ENCODE peak calls at places on chromosomes 5 and 9, in eight cellular contexts. B, R, S, J, M, V, L and E are unnamed samples.

GRCh38 chr5:124302504-124302903 is 443.9 kb downstream of the ZNF608 start:
- DNase-seq in L (no peak), J (peak; percentile 26), V (no peak), R (no peak), M (no peak), B (no peak), S (no peak), E (no peak)

GRCh38 chr9:35570709-35571108 is 34.4 kb upstream of the TESK1 start:
- DNase-seq in L (no peak), B (no peak), M (no peak), J (no peak), R (no peak), S (peak; percentile 41), V (no peak), E (no peak)

GRCh38 chr9:113943112-113944009 is 67.3 kb downstream of the ZNF618 start:
- DNase-seq in B (no peak), J (no peak), L (no peak), S (no peak), M (no peak), R (peak; percentile 7), V (no peak), E (no peak)

GRCh38 chr9:137965177-137965795 is 87.7 kb downstream of the CACNA1B start:
- DNase-seq in J (no peak), L (no peak), R (no peak), M (peak; percentile 64), V (no peak), S (no peak), B (no peak), E (no peak)

GRCh38 chr9:35335164-35335563 is 154.7 kb upstream of the RUSC2 start:
- DNase-seq in J (peak; percentile 16), M (no peak), L (no peak), S (no peak), B (no peak), V (no peak), R (no peak), E (no peak)

GRCh38 chr9:121684381-121685145 is 33.1 kb downstream of the DAB2IP start:
- DNase-seq in B (peak; percentile 46), M (peak; percentile 87), S (peak; percentile 44), L (peak; percentile 51), R (peak; percentile 62), J (no peak), V (no peak), E (no peak)

GRCh38 chr9:25205285-25205684 is 473.0 kb downstream of the TUSC1 start:
- DNase-seq in V (no peak), M (no peak), L (no peak), S (no peak), J (no peak), B (no peak), R (no peak), E (no peak)

GRCh38 chr9:136119259-136120118 is 814 bp upstream of the TMEM250 start:
- DNase-seq in B (no peak), V (peak; percentile 76), M (no peak), J (no peak), S (no peak), L (no peak), R (peak; percentile 51), E (peak; percentile 30)

GRCh38 chr9:97959585-97959984 is 21.6 kb upstream of the HEMGN start:
- DNase-seq in S (no peak), J (no peak), M (no peak), R (no peak), L (no peak), V (no peak), B (no peak), E (no peak)
- H3K27ac ChIP-seq in S (no peak overlapping the region), J (no peak overlapping the region), M (no peak overlapping the region), R (no peak overlapping the region), L (no peak overlapping the region), V (no peak overlapping the region), B (no peak overlapping the region), E (no peak overlapping the region)

DNA sequence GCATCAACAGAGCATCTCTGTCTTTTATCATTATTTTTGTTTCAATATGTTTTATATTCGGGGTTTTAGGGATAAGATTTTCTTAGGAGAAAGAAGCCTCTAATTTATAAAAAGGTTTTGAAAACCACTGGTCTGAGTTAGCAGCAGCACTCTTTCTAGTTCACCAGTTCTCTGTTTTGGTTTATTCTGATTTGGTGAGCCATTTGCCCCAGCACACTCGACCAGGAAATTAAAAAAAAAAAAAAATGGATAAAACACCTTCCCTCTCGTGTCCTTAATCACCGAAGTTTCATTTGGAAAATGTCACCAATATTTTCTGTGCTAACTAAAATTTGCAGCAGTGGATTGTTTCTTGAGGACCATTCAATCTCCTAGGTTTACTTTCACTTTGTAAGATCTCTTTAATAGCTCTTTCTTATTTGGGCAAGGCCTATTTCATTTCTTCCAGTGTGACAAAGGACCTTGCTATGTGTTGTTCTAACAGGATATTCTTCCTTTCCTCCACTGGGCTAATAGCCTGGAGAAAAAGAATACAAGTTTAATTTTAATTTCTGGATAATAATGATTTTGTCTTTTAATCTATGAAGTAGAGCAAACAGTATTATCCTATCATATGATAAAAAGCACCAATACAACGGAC is 57.8 kb upstream of the ANXA1 start:
- DNase-seq in R (no peak), M (no peak), V (no peak), L (no peak), B (no peak), J (no peak), S (no peak), E (no peak)
- H3K27ac ChIP-seq in R (no peak overlapping the region), M (no peak overlapping the region), V (peak overlapping the region; percentile 47), L (no peak overlapping the region), B (peak overlapping the region; percentile 13), J (no peak overlapping the region), S (no peak overlapping the region), E (no peak overlapping the region)

DNA sequence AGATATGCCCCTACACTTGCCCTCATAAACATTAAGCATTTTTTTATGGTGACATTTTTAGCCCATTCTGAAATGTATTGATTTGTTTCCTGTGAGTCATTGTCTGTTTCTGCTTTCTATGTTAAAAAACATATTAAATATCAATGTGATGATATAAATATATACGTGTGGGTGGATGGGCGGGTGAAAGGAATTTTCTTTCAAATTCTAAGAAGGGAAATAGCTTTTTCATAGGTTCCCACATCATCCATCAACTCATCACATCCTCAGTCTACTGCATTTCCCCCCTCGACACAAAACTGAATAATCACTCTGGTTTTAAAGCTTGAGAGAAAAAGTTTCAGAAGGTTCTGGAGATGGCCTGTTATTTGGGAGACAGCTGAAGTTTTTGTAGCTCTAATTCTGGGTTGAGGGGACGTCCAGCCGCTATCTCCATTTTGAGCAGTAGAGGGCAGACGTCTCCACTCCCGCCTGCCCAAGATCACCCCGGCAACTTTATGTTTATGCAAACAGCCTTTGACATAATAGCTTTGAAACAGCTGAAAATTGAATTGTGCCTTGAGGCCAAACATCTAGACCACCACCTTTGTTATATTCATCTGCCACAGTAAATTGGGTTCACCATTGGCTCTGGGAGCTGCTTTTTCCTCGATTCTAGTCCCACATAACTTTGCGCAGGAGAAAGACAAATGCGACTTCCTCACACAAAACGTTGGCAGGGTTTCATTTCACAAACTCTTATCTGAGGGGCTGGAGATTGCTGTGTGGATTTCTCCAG is 216.2 kb upstream of the CLINT1 start:
- DNase-seq in V (peak; percentile 70), R (peak; percentile 51), J (peak; percentile 38), L (peak; percentile 63), B (peak; percentile 63), S (peak; percentile 69), M (peak; percentile 75), E (no peak)
- H3K27ac ChIP-seq in V (no peak overlapping the region), R (no peak overlapping the region), J (peak overlapping the region; percentile 73), L (no peak overlapping the region), B (peak overlapping the region; percentile 67), S (no peak overlapping the region), M (no peak overlapping the region), E (no peak overlapping the region)

DNA sequence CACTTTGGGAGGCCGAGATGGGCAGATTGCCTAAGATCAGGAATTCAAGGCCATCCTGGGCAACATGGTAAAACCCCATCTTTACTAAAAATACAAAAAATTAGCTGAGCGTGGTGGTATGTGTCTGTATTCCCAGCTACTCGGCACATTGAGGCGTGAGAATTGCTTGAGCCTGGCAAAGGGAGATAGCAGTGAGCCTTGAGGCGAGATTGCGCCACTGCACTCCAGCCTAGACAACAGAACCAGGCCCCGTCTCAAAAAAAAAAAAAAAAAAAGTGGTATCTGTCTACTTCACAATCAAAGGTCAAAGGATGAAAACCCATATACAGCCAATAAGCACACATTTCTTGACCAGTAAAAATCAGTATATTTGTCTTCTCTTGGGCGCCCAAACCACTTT is 728.5 kb upstream of the ADAMTS16 start:
- DNase-seq in R (no peak), M (no peak), J (no peak), L (no peak), S (no peak), V (no peak), B (no peak), E (no peak)
- H3K27ac ChIP-seq in R (no peak overlapping the region), M (no peak overlapping the region), J (no peak overlapping the region), L (no peak overlapping the region), S (no peak overlapping the region), V (no peak overlapping the region), B (no peak overlapping the region), E (no peak overlapping the region)

GRCh38 chr5:1513326-1514026 is 10.3 kb downstream of the LPCAT1 start:
- DNase-seq in L (no peak), V (peak; percentile 60), S (no peak), B (peak; percentile 6), R (no peak), M (peak; percentile 42), J (no peak), E (no peak)

GRCh38 chr5:1512541-1513291 is 11.0 kb downstream of the LPCAT1 start:
- DNase-seq in B (peak; percentile 8), S (no peak), M (peak; percentile 71), J (no peak), V (peak; percentile 43), L (no peak), R (no peak), E (no peak)

GRCh38 chr5:1515921-1516571 is 7.7 kb downstream of the LPCAT1 start:
- DNase-seq in M (peak; percentile 47), J (peak; percentile 19), R (no peak), V (peak; percentile 50), B (peak; percentile 9), S (no peak), L (no peak), E (no peak)

GRCh38 chr5:1515311-1515920 is 8.3 kb downstream of the LPCAT1 start:
- DNase-seq in V (peak; percentile 40), L (no peak), J (no peak), B (peak; percentile 9), R (peak; percentile 16), S (no peak), M (peak; percentile 67), E (no peak)

DNA sequence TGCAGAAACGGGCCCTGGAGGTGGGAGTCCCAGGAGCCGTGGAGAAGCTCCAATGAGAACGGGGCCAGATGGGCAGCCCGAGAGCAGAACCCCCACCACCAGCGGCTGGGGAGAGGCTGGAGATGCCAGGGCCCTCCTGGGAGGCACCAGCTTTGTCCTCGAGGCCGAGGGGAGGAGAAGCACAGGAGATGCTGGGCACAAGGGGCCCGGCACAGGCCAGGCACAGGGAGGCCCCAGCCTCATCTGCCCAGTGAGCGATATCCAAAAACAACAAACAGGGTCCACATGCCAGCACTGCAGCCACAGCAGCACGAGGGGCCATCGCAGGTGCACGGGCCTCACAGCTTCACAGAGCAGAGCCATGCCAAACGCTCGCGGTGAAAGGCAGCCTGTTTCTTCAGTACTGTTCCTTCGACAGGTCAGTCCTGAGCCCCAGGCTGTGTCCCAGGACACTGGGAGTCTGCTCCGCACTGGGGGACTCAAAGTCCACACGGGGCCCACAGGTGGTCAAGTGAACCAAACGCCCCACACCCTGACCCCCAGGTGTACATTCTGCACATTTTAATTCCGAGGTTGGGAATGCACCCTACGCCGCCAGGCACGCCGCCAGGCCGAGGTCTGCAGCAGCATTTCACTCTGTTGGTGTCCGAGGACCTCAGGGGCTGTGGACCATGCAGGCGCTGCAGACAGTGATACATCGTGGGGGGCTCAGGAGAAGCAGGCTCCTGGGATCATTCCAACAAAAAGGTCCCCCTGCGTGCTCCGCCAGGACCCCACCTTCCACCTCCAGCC is 9.5 kb downstream of the LPCAT1 start:
- DNase-seq in M (peak; percentile 59), V (peak; percentile 59), R (no peak), J (no peak), S (no peak), L (no peak), B (peak; percentile 10), E (no peak)
- H3K27ac ChIP-seq in M (no peak overlapping the region), V (no peak overlapping the region), R (no peak overlapping the region), J (no peak overlapping the region), S (no peak overlapping the region), L (no peak overlapping the region), B (no peak overlapping the region), E (no peak overlapping the region)

GRCh38 chr5:95920822-95921221 is 40.8 kb downstream of the ELL2 start:
- DNase-seq in M (no peak), L (no peak), B (no peak), R (no peak), V (no peak), S (no peak), J (no peak), E (no peak)
- H3K27ac ChIP-seq in M (no peak overlapping the region), L (no peak overlapping the region), B (no peak overlapping the region), R (no peak overlapping the region), V (no peak overlapping the region), S (no peak overlapping the region), J (no peak overlapping the region), E (no peak overlapping the region)